ENCODE peak calls at places on chromosomes 3 and 15, in ten cellular contexts. S is K562, M is aorta, X is pancreas, L is HCT116, O is astrocyte of the spinal cord, Q is heart right ventricle, E is fibroblast of the aortic adventitia, I is fibroblast of lung, C is right lobe of liver. Z is an unnamed sample.

GRCh38 chr3:173838644-173839043 is 441.1 kb downstream of the NLGN1 start:
- DNase-seq in O (no peak), X (no peak), I (no peak), C (no peak), Q (no peak), E (no peak), M (no peak), L (no peak), S (no peak), Z (no peak)

GRCh38 chr3:146138904-146139303 is 22.1 kb downstream of the PLOD2 start:
- DNase-seq in M (no peak), I (no peak), Q (no peak), O (no peak), E (no peak), S (no peak), C (no peak), L (no peak), X (no peak), Z (no peak)

GRCh38 chr15:35298509-35298908 is 213.4 kb upstream of the NANOGP8 start:
- DNase-seq in S (no peak), X (no peak), C (no peak), O (no peak), E (no peak), L (no peak), I (no peak), Q (no peak), M (no peak), Z (no peak)

GRCh38 chr3:163347944-163348343 is 1730.4 kb downstream of the SI start:
- DNase-seq in L (no peak), C (no peak), S (no peak), I (no peak), O (no peak), X (no peak), Q (no peak), E (no peak), M (no peak), Z (no peak)

GRCh38 chr3:50587806-50588758 is 18.8 kb downstream of the HEMK1 start:
- DNase-seq in M (no peak), X (peak), I (no peak), S (no peak), Q (no peak), O (no peak), L (no peak), E (no peak), C (peak), Z (no peak)

GRCh38 chr15:78837131-78837530 is 25.9 kb upstream of the ADAMTS7 start:
- DNase-seq in M (no peak), I (no peak), L (no peak), Q (no peak), X (no peak), O (no peak), E (no peak), S (no peak), C (no peak), Z (no peak)

GRCh38 chr3:101259485-101260341 is 60.7 kb downstream of the IMPG2 start:
- DNase-seq in S (no peak), L (no peak), I (no peak), Q (no peak), X (no peak), O (no peak), C (no peak), E (no peak), M (no peak), Z (no peak)

GRCh38 chr15:95131071-95131683 is 899.8 kb downstream of the MCTP2 start:
- DNase-seq in L (no peak), I (no peak), X (no peak), S (no peak), O (no peak), C (no peak), Q (no peak), M (no peak), E (no peak), Z (no peak)

GRCh38 chr15:72599855-72600464 is 54.5 kb upstream of the GOLGA6B start:
- DNase-seq in X (no peak), O (peak), I (peak), Q (no peak), C (no peak), L (peak), E (peak), M (no peak), S (peak), Z (no peak)

GRCh38 chr15:96360581-96361308 is 30.2 kb downstream of the NR2F2 start:
- DNase-seq in E (no peak), I (no peak), S (no peak), O (no peak), M (no peak), L (no peak), Q (no peak), C (no peak), X (no peak), Z (no peak)

GRCh38 chr15:96362759-96363678 is 32.5 kb downstream of the NR2F2 start:
- DNase-seq in C (no peak), I (no peak), Q (no peak), X (no peak), S (no peak), M (no peak), O (no peak), E (no peak), L (no peak), Z (no peak)

GRCh38 chr15:96359772-96360498 is 29.4 kb downstream of the NR2F2 start:
- DNase-seq in Q (peak), I (peak), E (no peak), L (no peak), S (no peak), M (peak), X (no peak), C (no peak), O (peak), Z (no peak)

GRCh38 chr15:96362001-96362758 is 31.7 kb downstream of the NR2F2 start:
- DNase-seq in E (no peak), M (no peak), X (no peak), S (no peak), C (no peak), I (no peak), Q (no peak), O (no peak), L (no peak), Z (no peak)

GRCh38 chr15:96361309-96362000 is 31.0 kb downstream of the NR2F2 start:
- DNase-seq in X (no peak), Q (no peak), C (no peak), S (no peak), I (no peak), E (no peak), O (no peak), M (no peak), L (no peak), Z (no peak)
- H3K4me3 ChIP-seq in X (no peak), Q (no peak), C (no peak), S (no peak), I (peak), E (peak), O (peak), M (no peak), L (no peak), Z (no peak)

DNA sequence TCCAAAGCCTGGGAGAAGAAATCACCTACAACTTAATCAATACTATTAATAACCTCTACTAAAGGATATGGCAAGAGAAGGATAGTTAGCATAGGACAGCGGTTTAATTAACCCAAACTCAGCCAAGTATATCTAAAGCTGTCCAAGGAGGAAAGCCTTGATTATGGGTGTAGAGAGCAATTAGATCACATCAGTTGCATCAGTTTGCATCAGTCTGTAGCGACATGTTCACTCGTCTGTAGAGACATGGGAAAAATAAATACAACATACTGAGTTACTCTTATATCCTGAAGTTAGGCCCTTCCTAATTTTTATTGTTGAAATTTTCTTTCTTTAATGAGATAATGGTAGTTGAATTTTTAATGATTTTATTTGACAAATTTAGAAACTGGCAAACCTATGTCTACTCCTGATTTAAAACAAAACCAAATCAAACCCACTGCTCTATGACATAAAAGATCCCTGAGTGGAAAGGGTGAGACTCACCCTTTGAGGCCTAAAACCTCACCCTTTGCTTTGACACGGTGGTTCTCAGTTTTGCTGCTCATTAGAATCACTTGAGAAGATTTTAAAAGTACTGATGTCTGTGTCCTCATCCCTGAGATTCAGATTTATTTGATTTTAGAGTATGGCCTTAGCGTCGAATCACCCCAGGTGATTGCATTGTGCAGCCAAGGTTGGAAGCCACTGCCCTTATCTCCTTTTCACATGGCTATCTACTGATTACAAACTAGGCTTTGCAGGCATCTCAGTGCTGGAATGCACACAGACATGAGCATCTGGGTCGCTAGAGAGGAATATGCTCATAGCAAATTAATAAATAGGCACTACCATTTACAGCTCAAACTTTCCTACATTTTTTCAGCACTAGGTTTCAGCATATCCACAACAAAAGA is 2.8 kb upstream of the CLRN1 start:
- DNase-seq in O (no peak), S (no peak), E (no peak), C (no peak), Q (no peak), I (peak), M (no peak), L (no peak), X (no peak), Z (no peak)
- H3K4me3 ChIP-seq in O (no peak), S (no peak), E (no peak), C (no peak), Q (no peak), I (no peak), M (no peak), L (no peak), X (no peak), Z (no peak)

GRCh38 chr15:48573780-48574179 is 71.7 kb downstream of the FBN1 start:
- DNase-seq in M (no peak), O (no peak), X (no peak), S (no peak), I (no peak), Q (no peak), E (no peak), C (no peak), L (no peak), Z (no peak)
- H3K4me3 ChIP-seq in M (no peak), O (no peak), X (no peak), S (no peak), I (no peak), Q (no peak), E (no peak), C (no peak), L (no peak), Z (no peak)

GRCh38 chr3:49552087-49552486 is 2.2 kb upstream of the BSN start:
- DNase-seq in E (no peak), Q (no peak), M (no peak), O (no peak), S (no peak), I (no peak), X (no peak), C (no peak), L (no peak), Z (no peak)
- H3K4me3 ChIP-seq in E (no peak), Q (no peak), M (no peak), O (no peak), S (no peak), I (no peak), X (no peak), C (no peak), L (no peak), Z (no peak)

GRCh38 chr15:63122002-63122893 is 587 bp downstream of the LACTB start:
- DNase-seq in O (peak), S (peak), Q (peak), I (peak), M (peak), X (peak), C (peak), L (peak), E (peak), Z (peak)
- H3K4me3 ChIP-seq in O (peak), S (peak), Q (peak), I (peak), M (peak), X (peak), C (peak), L (peak), E (peak), Z (peak)

DNA sequence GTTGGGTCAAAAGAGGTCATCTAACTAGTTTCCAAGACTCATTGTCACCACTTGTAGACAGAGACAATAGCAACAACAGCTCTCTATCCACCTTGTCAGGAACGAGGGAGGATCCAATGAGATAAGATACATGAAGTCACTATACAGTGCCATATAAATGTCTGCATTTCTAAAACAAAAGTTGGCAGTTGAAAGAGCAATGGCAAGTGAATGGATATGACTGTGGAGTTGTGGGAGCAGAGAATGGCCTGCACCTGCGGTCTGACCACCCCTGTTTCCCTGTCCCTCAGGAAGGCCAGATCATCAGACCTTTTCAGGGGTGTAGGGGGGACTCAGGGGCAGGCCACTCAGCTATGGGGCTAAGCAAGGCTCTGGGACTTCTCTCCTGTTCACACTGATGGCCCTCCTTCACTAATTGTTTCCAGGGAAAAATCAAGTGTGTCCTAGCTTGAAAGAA is 40.7 kb upstream of the PSMD6 start:
- DNase-seq in O (no peak), L (no peak), I (no peak), M (no peak), C (no peak), S (no peak), Q (no peak), E (no peak), X (no peak), Z (no peak)
- H3K4me3 ChIP-seq in O (no peak), L (no peak), I (no peak), M (no peak), C (no peak), S (no peak), Q (no peak), E (no peak), X (no peak), Z (no peak)

DNA sequence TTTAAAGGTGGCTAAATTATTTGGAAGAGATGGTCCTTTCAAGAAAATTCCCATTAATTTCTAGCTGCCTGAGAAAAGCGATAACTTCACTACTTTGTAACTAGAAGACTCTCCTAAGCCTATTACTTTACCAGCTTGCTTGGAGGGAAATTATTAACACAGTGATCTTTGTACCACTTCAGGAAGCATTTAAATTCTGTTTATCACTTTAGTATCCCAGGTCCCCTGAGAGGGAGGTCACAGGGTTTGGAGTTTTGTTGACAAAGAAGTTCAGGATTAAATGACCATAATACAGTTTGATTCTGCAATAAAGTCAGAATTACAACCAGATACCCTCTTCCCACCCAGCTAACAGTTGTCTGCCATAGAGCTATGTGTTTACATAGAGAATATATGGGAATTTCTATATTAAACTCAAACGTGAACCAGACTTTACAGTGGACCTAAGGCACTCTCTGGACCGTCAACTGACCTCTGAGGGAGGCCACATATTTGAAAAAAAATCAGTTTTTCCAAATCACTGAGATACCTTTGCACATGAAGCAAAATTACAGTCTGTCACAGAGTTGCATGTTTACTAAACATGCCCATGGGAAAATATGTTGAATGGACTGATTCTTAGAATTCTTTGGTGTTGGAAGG is 3.0 kb downstream of the SLC27A2 start:
- DNase-seq in I (no peak), S (no peak), X (no peak), Q (no peak), O (no peak), M (no peak), L (no peak), C (no peak), E (no peak), Z (no peak)
- H3K4me3 ChIP-seq in I (no peak), S (no peak), X (no peak), Q (no peak), O (no peak), M (no peak), L (no peak), C (peak), E (no peak), Z (no peak)

DNA sequence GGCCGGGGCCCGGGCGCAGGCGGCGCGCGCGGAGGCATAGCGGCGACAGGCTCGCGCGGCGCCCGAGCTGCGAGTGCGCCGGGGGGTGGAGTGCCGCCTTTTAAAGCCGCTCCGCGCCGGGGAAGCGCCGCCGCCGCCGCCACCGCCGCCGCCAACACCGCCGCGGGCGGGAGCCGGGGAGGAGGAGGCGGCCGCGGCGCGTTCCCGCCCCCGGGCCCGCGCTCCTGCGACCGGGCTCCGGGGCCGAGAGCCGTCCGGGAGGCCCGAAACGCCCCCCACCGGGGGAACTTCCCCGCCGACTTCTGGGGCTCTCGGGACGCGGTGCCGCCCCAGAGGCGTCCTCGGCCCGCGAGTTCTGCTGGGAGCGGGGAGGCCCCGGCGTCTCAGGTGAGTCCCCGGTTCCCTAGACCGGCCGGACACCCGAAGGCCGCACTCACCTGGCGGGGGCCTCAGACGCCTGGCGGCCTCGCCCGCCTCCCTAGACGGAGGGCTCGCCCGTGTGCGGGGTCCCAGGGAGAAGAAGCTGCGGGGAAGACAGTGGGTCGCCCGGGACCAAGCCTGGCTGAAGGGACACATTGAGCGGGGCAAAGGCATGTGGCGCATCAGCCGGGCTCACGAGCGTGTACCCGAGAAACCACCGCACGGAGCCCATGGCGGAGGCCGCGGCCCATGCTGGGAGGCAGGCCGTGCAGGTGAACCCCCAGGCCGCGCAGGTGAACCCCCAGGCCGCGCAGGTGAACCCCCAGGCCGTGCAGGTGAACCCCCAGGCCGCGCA is at the start of gene PCSK6:
- DNase-seq in I (no peak), S (peak), E (no peak), X (peak), O (no peak), Q (peak), M (no peak), L (no peak), C (peak), Z (no peak)
- H3K4me3 ChIP-seq in I (no peak), S (peak), E (peak), X (peak), O (no peak), Q (peak), M (peak), L (peak), C (peak), Z (peak)

Z was measured in tibial artery.